ENCODE peak calls at places on chromosomes 1 and 21, in nine cellular contexts. A, R, N, Q, K, T, X, F and D are unnamed samples.

GRCh38 chr1:229341811-229342304 is 989 bp downstream of the CCSAP start:
- DNase-seq in N (no peak), T (no peak), X (no peak), A (no peak), Q (peak; percentile 54), F (no peak), R (peak; percentile 70), K (no peak), D (peak; percentile 70)

GRCh38 chr1:233135833-233136232 is 159.7 kb downstream of the PCNX2 start:
- DNase-seq in T (no peak), N (no peak), A (no peak), F (no peak), X (no peak), K (no peak), R (no peak), Q (no peak), D (no peak)

GRCh38 chr1:87093286-87093685 is 178.9 kb downstream of the HS2ST1 start:
- DNase-seq in Q (peak; percentile 20), R (no peak), A (peak; percentile 37), F (no peak), N (no peak), K (no peak), T (no peak), X (peak; percentile 82), D (peak; percentile 49)

GRCh38 chr1:107936498-107937481 is 28.2 kb downstream of the VAV3 start:
- DNase-seq in R (peak; percentile 38), T (no peak), A (peak; percentile 95), Q (peak; percentile 83), X (peak; percentile 100), F (peak; percentile 23), N (no peak), K (peak; percentile 56), D (peak; percentile 91)

GRCh38 chr1:176919386-176920378 is 244.8 kb downstream of the ASTN1 start:
- DNase-seq in A (no peak), X (no peak), T (no peak), F (no peak), R (no peak), Q (no peak), K (no peak), N (no peak), D (no peak)

GRCh38 chr1:241235236-241235897 is 121.6 kb downstream of the RGS7 start:
- DNase-seq in F (no peak), Q (no peak), R (no peak), A (no peak), N (no peak), K (no peak), T (no peak), X (no peak), D (no peak)

GRCh38 chr1:201481761-201482493 is 12.9 kb upstream of the PHLDA3 start:
- DNase-seq in A (no peak), R (peak; percentile 88), N (peak; percentile 93), T (peak; percentile 72), X (peak; percentile 52), Q (peak; percentile 84), F (peak; percentile 87), K (peak; percentile 95), D (peak; percentile 87)

GRCh38 chr1:39919545-39919944 is 17.8 kb upstream of the MYCL start:
- DNase-seq in T (peak; percentile 18), K (no peak), R (peak; percentile 80), A (peak; percentile 30), N (peak; percentile 87), Q (peak; percentile 58), X (peak; percentile 54), F (no peak), D (peak; percentile 74)

GRCh38 chr1:11796036-11796828 is 9.5 kb downstream of the MTHFR start:
- DNase-seq in Q (no peak), R (no peak), A (no peak), N (peak; percentile 90), T (no peak), K (peak; percentile 88), F (no peak), X (no peak), D (no peak)

GRCh38 chr1:193700710-193701355 is 514.4 kb upstream of the B3GALT2 start:
- DNase-seq in T (no peak), Q (peak; percentile 67), X (no peak), N (no peak), K (no peak), A (peak; percentile 82), F (no peak), R (no peak), D (peak; percentile 36)

GRCh38 chr1:3609016-3609768 is 2.1 kb downstream of the MEGF6 start:
- DNase-seq in N (no peak), X (no peak), F (no peak), K (peak; percentile 52), T (no peak), R (no peak), Q (no peak), A (no peak), D (no peak)

GRCh38 chr1:242447682-242448081 is 76.8 kb downstream of the PLD5 start:
- DNase-seq in T (no peak), Q (no peak), F (no peak), R (no peak), A (no peak), X (no peak), K (no peak), N (no peak), D (no peak)

GRCh38 chr1:221961532-221962292 is 219.8 kb upstream of the DUSP10 start:
- DNase-seq in X (peak; percentile 91), N (peak; percentile 35), A (peak; percentile 79), K (no peak), R (no peak), Q (peak; percentile 82), F (no peak), T (peak; percentile 39), D (peak; percentile 53)

GRCh38 chr1:201538618-201539551 is at the start of gene NAV1:
- DNase-seq in F (peak; percentile 82), X (peak; percentile 64), T (no peak), Q (peak; percentile 89), R (no peak), N (peak; percentile 24), K (peak; percentile 89), A (peak; percentile 75), D (peak; percentile 84)

GRCh38 chr1:84370831-84371394 is 27.4 kb upstream of the DNASE2B start:
- DNase-seq in A (peak; percentile 79), K (no peak), F (no peak), T (no peak), N (no peak), Q (peak; percentile 89), R (no peak), X (no peak), D (peak; percentile 25)

GRCh38 chr1:118992868-118993711 is 4.9 kb upstream of the TBX15 start:
- DNase-seq in X (no peak), A (no peak), F (no peak), R (no peak), K (no peak), T (no peak), Q (no peak), N (no peak), D (no peak)

GRCh38 chr21:43925096-43925481 is 60.1 kb downstream of the AGPAT3 start:
- DNase-seq in K (peak; percentile 46), X (no peak), R (no peak), Q (no peak), T (no peak), N (no peak), A (no peak), F (no peak), D (no peak)

GRCh38 chr1:112126598-112126997 is 137.1 kb upstream of the KCND3 start:
- DNase-seq in A (no peak), K (no peak), N (no peak), F (no peak), R (no peak), X (peak; percentile 18), T (no peak), Q (no peak), D (no peak)
- H3K4me1 ChIP-seq in A (no peaks in the 10 kb centered on the region), K (no peaks in the 10 kb centered on the region), N (no peaks in the 10 kb centered on the region), F (no peaks in the 10 kb centered on the region), R (no peaks in the 10 kb centered on the region), X (no peaks in the 10 kb centered on the region), T (no peaks in the 10 kb centered on the region), Q (no peaks in the 10 kb centered on the region), D (no peaks in the 10 kb centered on the region)

DNA sequence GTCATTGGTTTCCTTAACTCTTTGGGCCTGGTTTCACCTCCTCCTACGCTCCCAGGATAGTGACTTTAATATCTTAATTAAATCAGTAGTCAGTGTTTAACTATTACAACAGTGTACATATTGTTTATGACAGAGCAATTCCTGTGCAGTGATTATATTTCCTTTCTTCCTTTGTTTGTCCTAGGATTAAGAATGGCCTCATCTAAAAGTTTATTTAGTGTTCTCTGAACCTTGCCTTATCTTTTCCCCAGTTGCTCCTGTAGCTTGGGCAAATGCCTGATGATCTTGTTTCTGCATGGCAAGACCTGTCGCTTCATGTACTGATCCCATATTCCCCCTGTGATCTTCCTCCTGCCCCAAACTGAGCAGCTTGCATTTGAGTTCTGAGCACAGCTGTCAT is 69.1 kb upstream of the STUM start:
- DNase-seq in X (peak; percentile 67), A (no peak), K (no peak), N (no peak), T (no peak), Q (no peak), F (no peak), R (no peak), D (no peak)
- H3K4me3 ChIP-seq in X (no peak overlapping the region), A (no peak overlapping the region), K (no peak overlapping the region), N (no peak overlapping the region), T (no peak overlapping the region), Q (no peak overlapping the region), F (no peak overlapping the region), R (no peak overlapping the region), D (no peak overlapping the region)

GRCh38 chr1:93613895-93614294 is 67.7 kb downstream of the BCAR3 start:
- DNase-seq in K (peak; percentile 85), R (no peak), X (no peak), A (peak; percentile 59), T (no peak), Q (no peak), F (no peak), N (no peak), D (peak; percentile 88)
- H3K4me1 ChIP-seq in K (peaks cover 32% of the 10 kb centered on the region), R (peaks cover 14% of the 10 kb centered on the region), X (peaks cover 70% of the 10 kb centered on the region), A (peaks cover 65% of the 10 kb centered on the region), T (peaks cover 3% of the 10 kb centered on the region), Q (peaks cover 47% of the 10 kb centered on the region), F (peaks cover 64% of the 10 kb centered on the region), N (no peaks in the 10 kb centered on the region), D (peaks cover 72% of the 10 kb centered on the region)

GRCh38 chr1:178115260-178115659 is 21.4 kb downstream of the RASAL2 start:
- DNase-seq in X (no peak), A (no peak), N (no peak), K (no peak), R (no peak), T (no peak), Q (no peak), F (no peak), D (no peak)

GRCh38 chr1:178107823-178108222 is 13.9 kb downstream of the RASAL2 start:
- DNase-seq in N (no peak), T (no peak), K (no peak), R (no peak), X (no peak), A (no peak), Q (no peak), F (no peak), D (no peak)

DNA sequence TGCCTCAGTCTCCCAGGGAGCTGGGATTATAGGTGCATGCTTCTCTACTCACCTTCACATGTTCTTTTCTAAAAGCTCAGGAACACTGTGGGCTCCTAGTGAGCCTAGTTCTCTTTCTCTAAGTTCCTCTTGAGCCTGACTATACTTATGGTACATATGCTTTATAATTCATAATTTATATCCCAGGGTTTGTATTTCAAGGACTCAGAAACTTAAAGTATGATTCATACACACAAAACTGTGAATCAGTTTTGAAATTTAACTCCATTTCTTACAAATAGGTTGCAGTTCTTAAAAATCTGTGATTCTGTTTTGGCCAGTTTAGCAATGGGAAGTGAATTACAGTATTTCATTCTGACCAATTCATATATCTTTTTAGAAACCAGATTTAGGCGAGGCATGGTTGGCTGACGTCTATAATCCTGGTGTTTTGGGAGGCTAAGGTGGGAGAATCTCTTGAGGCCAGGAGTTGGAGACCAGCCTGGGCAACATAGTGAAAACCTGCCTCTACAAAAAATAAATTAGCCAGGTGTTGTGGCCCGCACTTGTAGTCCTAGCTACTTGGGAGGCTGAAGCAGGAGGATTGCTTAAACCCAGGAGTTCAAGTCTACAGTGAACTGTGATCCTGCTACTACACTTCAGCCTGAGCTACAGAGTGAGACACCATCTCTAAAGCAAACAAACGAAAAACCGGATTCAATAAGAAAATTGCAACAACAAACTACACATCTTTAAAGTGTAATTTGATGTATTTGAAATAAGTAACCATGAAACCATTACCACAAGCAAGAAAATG is 15.6 kb downstream of the RASAL2 start:
- DNase-seq in K (no peak), F (no peak), T (no peak), Q (no peak), R (no peak), A (no peak), X (no peak), N (no peak), D (no peak)
- H3K4me3 ChIP-seq in K (no peak overlapping the region), F (no peak overlapping the region), T (no peak overlapping the region), Q (no peak overlapping the region), R (no peak overlapping the region), A (no peak overlapping the region), X (no peak overlapping the region), N (no peak overlapping the region), D (no peak overlapping the region)